ENCODE peak calls at places on chromosomes 7 and 10, in ten cellular contexts. E is SJSA1, F is cardiac muscle cell, M is heart left ventricle, Q is psoas muscle, X is mammary epithelial cell, P is neural progenitor cell, B is esophagus muscularis mucosa, S is A549, N is left lung. U is an unnamed sample.

GRCh38 chr10:30435068-30435422 is 1.1 kb downstream of the MAP3K8 start:
- DNase-seq in N (no peak), P (peak; percentile 37), Q (no peak), X (no peak), E (no peak), B (no peak), F (peak; percentile 44), M (peak; percentile 38), S (peak; percentile 52), U (no peak)

GRCh38 chr10:20466731-20467130 is 430.4 kb downstream of the NEBL start:
- DNase-seq in B (no peak), S (no peak), Q (no peak), N (no peak), M (no peak), P (no peak), F (no peak), X (peak; percentile 66), E (no peak), U (no peak)

GRCh38 chr7:130063036-130063435 is 7.3 kb upstream of the KLHDC10 start:
- DNase-seq in M (peak; percentile 15), X (no peak), N (no peak), Q (no peak), F (peak; percentile 63), S (peak; percentile 54), E (peak; percentile 51), P (peak; percentile 85), B (no peak), U (peak; percentile 36)

GRCh38 chr7:128098629-128099028 is 67.4 kb upstream of the LRRC4 start:
- DNase-seq in B (no peak), S (no peak), P (no peak), Q (no peak), X (no peak), F (no peak), M (no peak), N (no peak), E (no peak), U (no peak)

GRCh38 chr10:63005246-63005645 is 127.9 kb upstream of the NRBF2 start:
- DNase-seq in E (peak; percentile 2), M (no peak), P (no peak), Q (no peak), X (peak; percentile 88), N (no peak), F (no peak), S (no peak), B (no peak), U (no peak)

GRCh38 chr7:86968618-86969017 is 90.8 kb downstream of the ELAPOR2 start:
- DNase-seq in B (no peak), X (no peak), P (no peak), M (no peak), Q (no peak), N (no peak), F (no peak), E (peak; percentile 26), S (no peak), U (no peak)

GRCh38 chr10:97024181-97025073 is 161.3 kb downstream of the SLIT1 start:
- DNase-seq in F (peak; percentile 66), N (peak; percentile 52), M (peak; percentile 26), E (peak; percentile 83), S (peak; percentile 66), B (no peak), X (peak; percentile 70), P (no peak), Q (peak; percentile 82), U (no peak)

GRCh38 chr10:70479626-70480253 is 1.2 kb downstream of the PALD1 start:
- DNase-seq in F (no peak), X (no peak), P (no peak), M (no peak), E (no peak), Q (peak; percentile 72), S (no peak), N (no peak), B (no peak), U (no peak)

GRCh38 chr7:121000091-121000983 is 11.8 kb downstream of the CPED1 start:
- DNase-seq in S (no peak), E (peak; percentile 68), B (no peak), X (no peak), Q (no peak), F (no peak), M (no peak), P (no peak), N (no peak), U (no peak)

GRCh38 chr10:44743539-44743938 is 167.6 kb upstream of the TMEM72 start:
- DNase-seq in X (no peak), S (no peak), B (no peak), E (no peak), Q (no peak), P (no peak), F (no peak), N (no peak), M (no peak), U (no peak)

GRCh38 chr7:71208881-71209280 is 76.9 kb downstream of the GALNT17 start:
- DNase-seq in S (no peak), M (no peak), X (no peak), B (no peak), F (no peak), Q (no peak), E (no peak), P (no peak), N (no peak), U (no peak)

GRCh38 chr7:158530800-158531609 is 56.6 kb downstream of the PTPRN2 start:
- DNase-seq in M (no peak), S (no peak), P (no peak), N (peak; percentile 74), Q (no peak), E (no peak), B (no peak), F (no peak), X (no peak), U (no peak)
- H3K9me3 ChIP-seq in M (no peaks in the 10 kb centered on the region), S (peaks cover 9% of the 10 kb centered on the region), P (no peaks in the 10 kb centered on the region), N (no peaks in the 10 kb centered on the region), Q (no peaks in the 10 kb centered on the region), E (no peaks in the 10 kb centered on the region), B (no peaks in the 10 kb centered on the region), F (no peaks in the 10 kb centered on the region), X (peaks cover 42% of the 10 kb centered on the region), U (no peaks in the 10 kb centered on the region)

DNA sequence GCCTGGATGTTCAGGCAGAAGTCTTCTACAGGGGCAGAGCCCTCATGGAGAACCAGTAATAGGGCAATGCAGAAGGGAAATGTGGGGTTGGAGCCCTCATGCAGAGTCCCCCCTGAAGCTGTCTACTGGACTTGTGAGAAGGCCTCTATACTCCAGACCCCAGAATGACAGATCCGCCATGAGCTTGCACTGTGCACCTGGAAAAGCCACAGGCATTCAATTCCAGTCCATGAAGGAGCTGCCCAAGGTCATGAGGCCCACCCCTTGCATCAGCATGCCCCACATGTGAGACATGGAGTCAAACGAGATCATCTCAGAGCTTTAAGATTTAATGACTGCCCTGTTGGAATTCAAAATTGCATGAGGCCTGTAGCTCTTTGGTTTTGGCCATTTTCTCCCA is 4.9 kb upstream of the ZNF679 start:
- DNase-seq in F (no peak), N (no peak), B (peak; percentile 75), Q (no peak), S (no peak), P (no peak), E (no peak), M (no peak), X (no peak), U (no peak)
- H3K9me3 ChIP-seq in F (no peaks in the 10 kb centered on the region), N (peaks cover 94% of the 10 kb centered on the region), B (peaks cover 45% of the 10 kb centered on the region), Q (peaks cover 26% of the 10 kb centered on the region), S (peaks cover 13% of the 10 kb centered on the region), P (peaks cover 36% of the 10 kb centered on the region), E (no peaks in the 10 kb centered on the region), M (no peaks in the 10 kb centered on the region), X (peaks cover 46% of the 10 kb centered on the region), U (peaks cover 3% of the 10 kb centered on the region)

DNA sequence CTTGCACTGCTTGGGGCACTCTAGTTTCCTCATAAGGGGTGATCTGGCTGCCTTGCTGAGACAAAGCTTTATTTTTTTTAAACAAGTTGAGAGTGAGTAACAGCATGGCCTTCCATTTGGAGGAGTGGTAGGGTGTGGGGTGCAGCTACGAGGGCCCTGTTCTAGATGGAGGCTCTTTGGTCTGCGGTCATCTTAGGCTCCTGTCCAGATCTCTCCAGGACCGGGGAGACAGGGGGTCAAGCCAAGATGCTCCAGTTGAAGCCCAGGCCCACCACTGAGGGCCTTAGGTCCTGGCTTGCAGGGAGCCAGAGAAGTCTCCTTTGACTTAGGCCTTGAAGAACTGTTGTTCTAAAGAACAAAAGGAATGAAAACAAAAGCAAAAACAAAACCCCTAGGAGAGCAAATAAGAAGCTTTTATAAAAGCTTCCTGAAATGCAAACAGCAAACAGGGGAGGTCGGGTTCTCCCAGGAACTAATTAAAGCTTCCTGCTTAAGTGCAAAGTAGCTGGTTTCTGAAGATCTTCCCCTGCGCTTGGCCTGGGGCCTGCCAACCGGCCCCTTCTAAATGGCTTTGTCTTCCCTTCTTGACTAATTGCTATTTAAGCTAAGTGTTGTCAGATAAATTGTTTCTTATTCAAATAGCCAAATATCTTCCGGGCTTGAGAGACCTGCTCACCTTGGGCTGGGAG is 259.2 kb downstream of the GLRX3 start:
- DNase-seq in M (no peak), N (no peak), P (no peak), S (no peak), X (no peak), B (no peak), Q (no peak), F (no peak), E (no peak), U (no peak)
- H3K9me3 ChIP-seq in M (no peaks in the 10 kb centered on the region), N (peaks cover 54% of the 10 kb centered on the region), P (no peaks in the 10 kb centered on the region), S (no peaks in the 10 kb centered on the region), X (peaks cover 37% of the 10 kb centered on the region), B (peaks cover 24% of the 10 kb centered on the region), Q (peaks cover 5% of the 10 kb centered on the region), F (no peaks in the 10 kb centered on the region), E (peaks cover 3% of the 10 kb centered on the region), U (no peaks in the 10 kb centered on the region)

GRCh38 chr10:87915989-87916388 is 52.6 kb downstream of the PTEN start:
- DNase-seq in S (no peak), E (no peak), P (no peak), F (no peak), M (peak; percentile 19), X (peak; percentile 9), B (no peak), Q (no peak), N (no peak), U (no peak)

GRCh38 chr10:87918254-87918859 is 54.9 kb downstream of the PTEN start:
- DNase-seq in S (no peak), M (no peak), X (no peak), Q (no peak), N (no peak), P (no peak), B (no peak), F (no peak), E (no peak), U (no peak)

GRCh38 chr10:87916515-87916914 is 53.1 kb downstream of the PTEN start:
- DNase-seq in S (no peak), B (no peak), Q (no peak), X (peak; percentile 27), E (no peak), N (no peak), P (no peak), M (no peak), F (no peak), U (no peak)

GRCh38 chr10:87913170-87913921 is 49.9 kb downstream of the PTEN start:
- DNase-seq in B (no peak), N (no peak), Q (no peak), M (no peak), P (no peak), X (no peak), S (no peak), F (no peak), E (no peak), U (no peak)

DNA sequence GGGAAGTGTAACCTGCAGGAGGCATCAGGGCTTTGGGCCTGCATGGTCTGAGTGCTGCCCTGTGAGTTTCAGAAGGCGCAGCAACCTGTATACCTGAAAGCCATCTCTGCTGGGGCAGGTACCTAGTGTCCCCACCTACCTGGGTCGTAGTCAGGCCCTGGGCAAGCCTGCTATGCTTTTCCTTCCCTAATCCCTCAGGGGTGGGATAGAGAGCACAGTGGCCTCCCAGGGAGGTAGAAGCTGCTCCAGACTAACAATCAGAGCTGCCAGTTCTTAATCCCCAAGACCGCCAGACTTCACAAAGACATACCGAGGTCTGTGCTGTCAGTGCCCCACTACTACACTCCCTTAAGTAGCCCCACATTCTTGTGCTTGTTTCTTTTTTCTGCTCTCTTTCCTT is 52.0 kb downstream of the PTEN start:
- DNase-seq in X (no peak), M (no peak), Q (no peak), S (no peak), N (no peak), B (no peak), F (no peak), P (peak; percentile 87), E (no peak), U (no peak)
- H3K9me3 ChIP-seq in X (no peaks in the 10 kb centered on the region), M (peaks cover 14% of the 10 kb centered on the region), Q (peaks cover 16% of the 10 kb centered on the region), S (peaks cover 7% of the 10 kb centered on the region), N (peaks cover 9% of the 10 kb centered on the region), B (peaks cover 20% of the 10 kb centered on the region), F (no peaks in the 10 kb centered on the region), P (no peaks in the 10 kb centered on the region), E (peaks cover 7% of the 10 kb centered on the region), U (no peaks in the 10 kb centered on the region)

U was measured in T-helper 17 cell.